ENCODE peak calls at places on chromosome 20, in five cellular contexts. Y, B, X, D and G are unnamed samples.

GRCh38 chr20:39214778-39215177 is 252.6 kb downstream of the DHX35 start:
- DNase-seq in Y (no peak), B (no peak), D (no peak), X (no peak), G (no peak)

GRCh38 chr20:57531986-57532566 is 7.1 kb upstream of the CTCFL start:
- DNase-seq in Y (no peak), X (no peak), D (no peak), B (no peak), G (no peak)

GRCh38 chr20:58448958-58449357 is 59.9 kb downstream of the VAPB start:
- DNase-seq in D (no peak), X (no peak), Y (no peak), B (no peak), G (no peak)

GRCh38 chr20:2237059-2237458 is 58.7 kb upstream of the TGM3 start:
- DNase-seq in Y (peak; percentile 87), X (no peak), B (peak; percentile 100), D (peak; percentile 98), G (no peak)

GRCh38 chr20:21981179-21981578 is 275.7 kb downstream of the PAX1 start:
- DNase-seq in Y (no peak), B (no peak), D (no peak), X (no peak), G (no peak)

GRCh38 chr20:63568986-63569949 is 4.8 kb downstream of the HELZ2 start:
- DNase-seq in B (no peak), X (no peak), Y (no peak), D (no peak), G (no peak)

GRCh38 chr20:63561624-63562396 is 7.9 kb downstream of the FNDC11 start:
- DNase-seq in D (no peak), X (no peak), Y (no peak), B (no peak), G (no peak)

GRCh38 chr20:57203204-57203603 is 63.2 kb downstream of the BMP7 start:
- DNase-seq in Y (no peak), X (no peak), B (no peak), D (no peak), G (no peak)

GRCh38 chr20:667351-668034 is 8.1 kb downstream of the SCRT2 start:
- DNase-seq in D (peak; percentile 61), X (no peak), Y (no peak), B (peak; percentile 42), G (no peak)

GRCh38 chr20:52035498-52035897 is 156.1 kb downstream of the ZFP64 start:
- DNase-seq in D (no peak), B (peak; percentile 30), X (no peak), Y (no peak), G (no peak)

GRCh38 chr20:50678213-50678898 is 13.0 kb downstream of the RIPOR3 start:
- DNase-seq in B (peak; percentile 56), Y (peak; percentile 100), D (no peak), X (no peak), G (no peak)

GRCh38 chr20:4656491-4656890 is 65.2 kb upstream of the PRND start:
- DNase-seq in D (no peak), B (no peak), X (no peak), Y (no peak), G (no peak)

GRCh38 chr20:31593221-31594001 is 11.7 kb upstream of the ID1 start:
- DNase-seq in X (no peak), Y (peak; percentile 99), D (peak; percentile 51), B (peak; percentile 100), G (no peak)

GRCh38 chr20:58084566-58084965 is 143.9 kb downstream of the ANKRD60 start:
- DNase-seq in D (no peak), X (no peak), Y (no peak), B (no peak), G (no peak)

GRCh38 chr20:12575352-12576095 is 433.2 kb upstream of the SPTLC3 start:
- DNase-seq in Y (no peak), D (no peak), B (peak; percentile 7), X (no peak), G (no peak)

GRCh38 chr20:23008673-23009072 is 26.4 kb upstream of the SSTR4 start:
- DNase-seq in D (no peak), Y (no peak), X (no peak), B (no peak), G (no peak)

GRCh38 chr20:22080985-22081384 is 375.5 kb downstream of the PAX1 start:
- DNase-seq in B (peak; percentile 13), Y (no peak), D (no peak), X (no peak), G (no peak)

GRCh38 chr20:59032713-59033059 is 551 bp upstream of the ATP5F1E start:
- DNase-seq in X (no peak), D (peak; percentile 37), Y (no peak), B (peak; percentile 74), G (no peak)

GRCh38 chr20:50957798-50958732 is at the start of gene DPM1:
- DNase-seq in B (peak; percentile 86), D (peak; percentile 90), Y (no peak), X (peak; percentile 60), G (peak; percentile 92)

GRCh38 chr20:19940945-19941590 is 76.1 kb upstream of the NAA20 start:
- DNase-seq in X (no peak), Y (no peak), D (peak; percentile 15), B (peak; percentile 54), G (no peak)

GRCh38 chr20:14333734-14334133 is 3.7 kb downstream of the FLRT3 start:
- DNase-seq in B (no peak), Y (no peak), D (no peak), X (no peak), G (no peak)

GRCh38 chr20:432677-433299 is 24.7 kb downstream of the RBCK1 start:
- DNase-seq in X (no peak), Y (no peak), D (no peak), B (no peak), G (no peak)

GRCh38 chr20:7151666-7152065 is 384.2 kb downstream of the BMP2 start:
- DNase-seq in X (no peak), D (no peak), Y (no peak), B (peak; percentile 12), G (no peak)

GRCh38 chr20:40508821-40509220 is 180.2 kb downstream of the MAFB start:
- DNase-seq in B (peak; percentile 75), Y (peak; percentile 43), X (no peak), D (no peak), G (no peak)

GRCh38 chr20:137668-138131 is 4.7 kb upstream of the DEFB126 start:
- DNase-seq in X (no peak), D (no peak), Y (no peak), B (peak; percentile 24), G (no peak)

GRCh38 chr20:32333181-32333987 is 24.7 kb upstream of the ASXL1 start:
- DNase-seq in X (no peak), B (no peak), Y (no peak), D (no peak), G (no peak)

GRCh38 chr20:62352402-62353288 is 14.5 kb downstream of the LAMA5 start:
- DNase-seq in Y (no peak), D (no peak), X (no peak), B (peak; percentile 82), G (peak; percentile 77)

GRCh38 chr20:23622839-23623343 is 14.9 kb downstream of the CST3 start:
- DNase-seq in Y (peak; percentile 81), X (no peak), B (peak; percentile 93), D (peak; percentile 95), G (no peak)

GRCh38 chr20:48456361-48457184 is 371.2 kb downstream of the PREX1 start:
- DNase-seq in B (no peak), Y (no peak), D (no peak), X (no peak), G (no peak)

GRCh38 chr20:59817406-59817805 is 116.0 kb downstream of the SYCP2 start:
- DNase-seq in B (no peak), D (no peak), Y (no peak), X (no peak), G (no peak)

GRCh38 chr20:53215166-53215565 is 243.0 kb downstream of the TSHZ2 start:
- DNase-seq in Y (no peak), B (peak; percentile 62), X (no peak), D (no peak), G (no peak)

GRCh38 chr20:36793294-36794115 is 19.9 kb upstream of the DSN1 start:
- DNase-seq in B (no peak), X (no peak), Y (no peak), D (no peak), G (no peak)

GRCh38 chr20:40991181-40991889 is 37.3 kb upstream of the TOP1 start:
- DNase-seq in B (peak; percentile 67), Y (no peak), D (no peak), X (peak; percentile 62), G (no peak)

GRCh38 chr20:32285082-32285620 is 7.7 kb downstream of the KIF3B start:
- DNase-seq in D (no peak), Y (no peak), X (no peak), B (no peak), G (no peak)

GRCh38 chr20:14845199-14846160 is 508.1 kb upstream of the FLRT3 start:
- DNase-seq in X (no peak), Y (peak; percentile 74), D (no peak), B (peak; percentile 9), G (no peak)

GRCh38 chr20:13422637-13423036 is 201.6 kb downstream of the ISM1 start:
- DNase-seq in B (peak; percentile 12), X (no peak), D (no peak), Y (no peak), G (no peak)

GRCh38 chr20:51492167-51493092 is 50.1 kb downstream of the NFATC2 start:
- DNase-seq in X (no peak), D (peak; percentile 60), B (no peak), Y (no peak), G (no peak)

GRCh38 chr20:35939264-35939663 is 15.0 kb downstream of the SCAND1 start:
- DNase-seq in X (no peak), Y (no peak), B (no peak), D (no peak), G (no peak)